ENCODE peak calls at places on chromosomes 5 and 9, in six cellular contexts. O is AG04450, U is Peyer's patch, X is uterus, V is GM23338, Q is endothelial cell of umbilical vein. W is an unnamed sample.

GRCh38 chr9:98993570-98993945 is 49.9 kb downstream of the COL15A1 start:
- DNase-seq in V (no peak), X (no peak), O (no peak), Q (no peak), U (peak; percentile 61), W (peak; percentile 49)

GRCh38 chr5:321233-321725 is at the start of gene AHRR:
- DNase-seq in U (peak; percentile 75), V (peak; percentile 80), O (no peak), X (no peak), Q (peak; percentile 52), W (peak; percentile 66)

GRCh38 chr5:99104538-99105132 is 175.8 kb upstream of the CHD1 start:
- DNase-seq in V (peak; percentile 76), Q (peak; percentile 67), O (peak; percentile 2), X (no peak), U (no peak), W (no peak)

GRCh38 chr5:75824323-75824722 is 107.1 kb upstream of the POC5 start:
- DNase-seq in X (no peak), Q (no peak), U (no peak), V (no peak), O (no peak), W (no peak)

GRCh38 chr5:163712011-163712410 is 206.6 kb downstream of the MAT2B start:
- DNase-seq in X (no peak), U (no peak), O (no peak), V (no peak), Q (no peak), W (no peak)

GRCh38 chr5:154134499-154134898 is 56.0 kb upstream of the GALNT10 start:
- DNase-seq in V (no peak), X (no peak), O (no peak), U (no peak), Q (no peak), W (no peak)

GRCh38 chr5:174759091-174759490 is 34.7 kb downstream of the MSX2 start:
- DNase-seq in Q (no peak), O (no peak), X (no peak), U (no peak), V (no peak), W (no peak)

GRCh38 chr9:87883990-87884389 is 1.3 kb downstream of the SPATA31E1 start:
- DNase-seq in O (no peak), U (no peak), V (peak; percentile 68), Q (no peak), X (no peak), W (peak; percentile 25)

GRCh38 chr5:134519989-134520388 is 5.5 kb upstream of the JADE2 start:
- DNase-seq in X (no peak), O (no peak), V (no peak), U (no peak), Q (no peak), W (no peak)

GRCh38 chr5:43422143-43422542 is 10.0 kb upstream of the CCL28 start:
- DNase-seq in U (peak; percentile 54), O (no peak), V (no peak), X (no peak), Q (peak; percentile 82), W (peak; percentile 63)

GRCh38 chr9:114153761-114154596 is 1.4 kb upstream of the COL27A1 start:
- DNase-seq in O (no peak), Q (no peak), V (peak; percentile 93), U (no peak), X (no peak), W (no peak)

DNA sequence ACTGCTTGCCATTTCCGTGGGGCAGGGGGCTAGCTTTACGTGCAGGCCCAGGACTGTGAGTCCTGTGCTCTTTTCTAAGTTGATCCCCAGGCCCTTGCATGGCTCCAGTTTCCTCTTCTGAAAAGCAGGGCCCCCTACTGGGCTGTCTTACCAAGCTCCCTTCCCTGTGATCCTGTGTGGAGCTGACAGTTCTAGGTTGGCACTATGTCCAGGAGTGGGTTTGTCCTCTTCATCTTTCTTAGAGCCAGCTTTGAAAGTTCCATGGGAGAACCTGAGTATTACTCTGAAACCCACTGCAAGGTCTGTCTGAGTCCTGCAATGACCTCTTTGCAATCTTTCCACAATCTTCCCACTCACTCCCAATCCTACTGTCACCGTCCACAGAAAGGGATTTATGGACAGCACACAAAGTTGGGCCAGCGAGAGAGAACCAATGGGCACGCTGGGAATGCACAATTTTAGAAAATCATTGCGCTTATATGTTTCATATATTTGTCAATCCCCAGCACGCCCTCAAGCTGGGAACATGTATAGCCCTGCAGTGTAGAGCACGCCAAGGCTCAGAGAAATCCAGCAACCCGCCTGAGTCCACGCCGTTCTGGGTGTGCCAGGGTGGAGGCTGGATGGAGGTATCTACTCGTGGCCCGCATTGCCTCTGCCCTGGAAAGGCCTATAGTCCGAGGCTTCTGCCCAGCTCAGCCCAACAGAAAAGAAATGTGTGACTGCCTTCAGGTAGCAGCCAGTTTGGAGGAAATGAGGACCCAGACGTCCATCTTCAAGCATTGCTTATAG is 18.0 kb downstream of the S1PR3 start:
- DNase-seq in X (no peak), O (no peak), Q (no peak), U (no peak), V (peak; percentile 33), W (no peak)
- TF ChIP-seq CTCF in X (no peak), O (peak; percentile 35), Q (peak; percentile 19), U (no peak), V (no peak), W (no peak)

GRCh38 chr5:172584638-172585037 is 56.4 kb upstream of the NEURL1B start:
- DNase-seq in O (no peak), V (no peak), U (no peak), X (no peak), Q (no peak), W (no peak)

GRCh38 chr5:172586118-172587060 is 54.7 kb upstream of the NEURL1B start:
- DNase-seq in X (no peak), U (no peak), V (peak; percentile 87), Q (no peak), O (no peak), W (peak; percentile 51)

GRCh38 chr5:172587061-172587405 is 54.0 kb upstream of the NEURL1B start:
- DNase-seq in U (no peak), V (no peak), X (no peak), Q (no peak), O (no peak), W (no peak)

GRCh38 chr5:172583931-172584511 is 57.0 kb upstream of the NEURL1B start:
- DNase-seq in X (peak; percentile 65), U (no peak), V (no peak), O (no peak), Q (peak; percentile 37), W (no peak)

DNA sequence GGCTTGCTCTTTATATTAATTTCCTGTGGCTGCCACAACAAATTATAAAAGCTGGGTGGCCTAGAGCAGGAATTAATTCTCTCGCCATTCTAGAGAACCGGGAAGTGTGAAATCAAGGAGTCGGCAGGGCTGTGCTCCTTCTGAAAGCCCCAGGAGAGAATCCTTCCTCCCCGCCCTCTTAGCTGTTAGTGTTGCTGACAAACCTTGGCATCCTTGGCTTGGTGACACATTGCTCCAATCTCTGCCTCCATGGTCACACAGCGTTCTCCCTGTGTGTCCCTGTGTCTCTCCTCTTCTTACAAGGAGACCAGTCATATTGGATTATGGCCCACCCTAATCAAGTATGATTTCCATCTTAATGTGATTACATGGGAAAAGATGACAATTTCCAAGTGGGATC is 55.9 kb upstream of the NEURL1B start:
- DNase-seq in U (no peak), O (no peak), X (no peak), Q (no peak), V (no peak), W (no peak)
- H3K27ac ChIP-seq in U (no peak overlapping the region), O (no peak overlapping the region), X (peak overlapping the region; percentile 71), Q (no peak overlapping the region), V (no peak overlapping the region), W (no peak overlapping the region)

GRCh38 chr5:150182774-150183173 is 7.1 kb upstream of the SLC6A7 start:
- DNase-seq in Q (no peak), X (no peak), O (no peak), U (peak; percentile 64), V (no peak), W (peak; percentile 37)
- TF ChIP-seq CTCF in Q (no peak), X (no peak), O (no peak), U (no peak), V (no peak), W (no peak)

GRCh38 chr5:137954131-137954879 is 65.0 kb downstream of the PKD2L2 start:
- DNase-seq in Q (peak; percentile 91), X (peak; percentile 61), V (no peak), U (no peak), O (peak; percentile 63), W (no peak)
- H3K27ac ChIP-seq in Q (peak overlapping the region; percentile 70), X (peak overlapping the region; percentile 81), V (no peak overlapping the region), U (no peak overlapping the region), O (peak overlapping the region; percentile 49), W (peak overlapping the region; percentile 23)

GRCh38 chr5:144487761-144488160 is 317.1 kb downstream of the KCTD16 start:
- DNase-seq in Q (no peak), O (no peak), V (peak; percentile 56), U (no peak), X (no peak), W (no peak)

GRCh38 chr5:144485540-144485939 is 314.9 kb downstream of the KCTD16 start:
- DNase-seq in X (no peak), O (no peak), Q (no peak), V (no peak), U (no peak), W (no peak)

GRCh38 chr5:144484124-144484897 is 313.6 kb downstream of the KCTD16 start:
- DNase-seq in Q (peak; percentile 39), U (no peak), V (no peak), X (no peak), O (peak; percentile 4), W (no peak)

DNA sequence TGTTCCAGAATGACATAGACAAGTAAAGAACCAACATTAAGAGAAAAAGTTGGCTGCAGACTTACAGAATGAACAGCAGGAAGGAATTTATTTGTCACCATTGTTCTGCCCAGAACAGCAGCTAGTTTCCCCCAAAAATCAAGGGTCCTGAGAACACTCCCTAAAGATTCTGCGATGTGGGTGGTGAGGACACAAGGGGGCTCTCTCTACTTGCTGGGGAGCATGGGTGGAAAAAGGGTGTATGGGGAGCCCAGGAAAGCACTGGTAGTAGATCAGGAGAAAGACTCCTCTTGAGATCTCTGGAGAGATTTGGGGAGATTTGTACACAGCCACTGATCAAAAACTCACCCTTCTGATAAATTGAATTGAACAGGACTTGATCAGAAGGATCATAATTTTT is 316.5 kb downstream of the KCTD16 start:
- DNase-seq in U (no peak), Q (no peak), O (no peak), X (no peak), V (peak; percentile 77), W (no peak)
- TF ChIP-seq CTCF in U (no peak), Q (no peak), O (peak; percentile 19), X (no peak), V (peak; percentile 80), W (no peak)

DNA sequence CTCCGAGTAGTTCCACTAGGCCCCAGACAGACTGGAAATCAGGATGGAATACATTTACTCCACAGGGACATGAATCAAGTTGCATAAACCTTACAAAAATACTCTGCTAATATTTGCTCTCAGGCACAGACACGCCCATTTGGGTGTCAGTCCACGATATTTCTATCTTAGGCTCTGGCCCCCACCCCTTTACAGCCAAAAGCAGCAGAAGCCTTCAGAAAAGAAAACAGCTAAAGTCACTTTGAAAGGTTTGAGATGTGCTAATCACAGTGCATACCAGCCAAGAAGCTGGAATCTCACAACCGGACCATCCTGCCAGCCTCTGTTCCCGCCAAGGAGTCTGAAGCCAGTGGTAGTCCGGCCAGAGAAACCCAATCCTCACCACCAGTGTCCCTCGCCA is 22.6 kb downstream of the PTPN3 start:
- DNase-seq in V (no peak), O (no peak), X (no peak), Q (no peak), U (no peak), W (no peak)
- H3K27ac ChIP-seq in V (no peak overlapping the region), O (no peak overlapping the region), X (no peak overlapping the region), Q (no peak overlapping the region), U (no peak overlapping the region), W (peak overlapping the region; percentile 77)

W was measured in colonic mucosa.